ENCODE peak calls at places on chromosome 21, in five cellular contexts. O, Q, D, M and K are unnamed samples.
A peak's percentile ranks its signal among the peaks of the same experiment; 100 is the strongest.

GRCh38 chr21:32524010-32524719 is 61.2 kb downstream of the TCP10L start:
- DNase-seq in O (no peak), Q (no peak), D (no peak), M (no peak), K (no peak)

GRCh38 chr21:46063227-46063626 is 34.7 kb upstream of the COL6A2 start:
- DNase-seq in O (no peak), Q (no peak), D (peak; percentile 68), M (no peak), K (no peak)

GRCh38 chr21:36015096-36015495 is 45.2 kb downstream of the SETD4 start:
- DNase-seq in O (no peak), Q (no peak), D (no peak), M (no peak), K (no peak)

GRCh38 chr21:31682625-31683024 is 23.1 kb downstream of the SOD1 start:
- DNase-seq in O (no peak), Q (no peak), D (no peak), M (no peak), K (no peak)

GRCh38 chr21:33231526-33231925 is 1.8 kb downstream of the IFNAR2 start:
- DNase-seq in O (no peak), Q (no peak), D (no peak), M (no peak), K (no peak)

GRCh38 chr21:33403128-33403785 is at the start of gene IFNGR2:
- DNase-seq in O (no peak), Q (peak; percentile 58), D (peak; percentile 80), M (no peak), K (no peak)

GRCh38 chr21:35559881-35560280 is 500.4 kb downstream of the SETD4 start:
- DNase-seq in O (no peak), Q (no peak), D (no peak), M (no peak), K (no peak)

GRCh38 chr21:17352937-17353655 is 159.7 kb upstream of the CXADR start:
- DNase-seq in O (no peak), Q (no peak), D (no peak), M (no peak), K (no peak)

GRCh38 chr21:26546698-26547097 is 26.4 kb downstream of the CYYR1 start:
- DNase-seq in O (no peak), Q (no peak), D (no peak), M (no peak), K (no peak)

GRCh38 chr21:16908087-16908486 is 604.8 kb upstream of the CXADR start:
- DNase-seq in O (no peak), Q (no peak), D (no peak), M (no peak), K (no peak)

GRCh38 chr21:14451520-14451919 is 68.6 kb upstream of the HSPA13 start:
- DNase-seq in O (no peak), Q (no peak), D (no peak), M (no peak), K (no peak)

GRCh38 chr21:29208666-29209059 is 78.2 kb downstream of the MAP3K7CL start:
- DNase-seq in O (no peak), Q (no peak), D (no peak), M (no peak), K (no peak)

GRCh38 chr21:15667010-15667409 is 62.8 kb upstream of the USP25 start:
- DNase-seq in O (no peak), Q (no peak), D (no peak), M (no peak), K (no peak)

GRCh38 chr21:24658016-24658415 is 949.3 kb downstream of the MRPL39 start:
- DNase-seq in O (no peak), Q (no peak), D (no peak), M (no peak), K (no peak)

GRCh38 chr21:20943476-20944085 is 54.6 kb upstream of the NCAM2 start:
- DNase-seq in O (no peak), Q (no peak), D (no peak), M (no peak), K (no peak)

GRCh38 chr21:17454315-17455027 is 58.4 kb upstream of the CXADR start:
- DNase-seq in O (peak; percentile 57), Q (peak; percentile 89), D (peak; percentile 52), M (peak; percentile 96), K (peak; percentile 89)

GRCh38 chr21:32392299-32392879 is 423 bp downstream of the URB1 start:
- DNase-seq in O (no peak), Q (no peak), D (peak; percentile 34), M (no peak), K (no peak)

GRCh38 chr21:45987121-45987711 is 5.6 kb downstream of the COL6A1 start:
- DNase-seq in O (no peak), Q (no peak), D (no peak), M (no peak), K (no peak)

GRCh38 chr21:19683492-19683891 is 1279.9 kb upstream of the TMPRSS15 start:
- DNase-seq in O (no peak), Q (no peak), D (no peak), M (no peak), K (no peak)

GRCh38 chr21:29384608-29385359 is 86.1 kb downstream of the BACH1 start:
- DNase-seq in O (no peak), Q (no peak), D (no peak), M (no peak), K (no peak)

GRCh38 chr21:32096411-32096810 is 182.4 kb downstream of the MIS18A start:
- DNase-seq in O (peak; percentile 10), Q (peak; percentile 82), D (peak; percentile 65), M (no peak), K (peak; percentile 28)

GRCh38 chr21:24076179-24076578 is 1531.1 kb downstream of the MRPL39 start:
- DNase-seq in O (no peak), Q (no peak), D (no peak), M (no peak), K (no peak)

GRCh38 chr21:40231979-40232378 is 364.7 kb downstream of the PCP4 start:
- DNase-seq in O (no peak), Q (no peak), D (no peak), M (no peak), K (no peak)

GRCh38 chr21:29465528-29465927 is 166.8 kb downstream of the BACH1 start:
- DNase-seq in O (no peak), Q (no peak), D (no peak), M (no peak), K (no peak)

GRCh38 chr21:45992311-45993209 is 11.0 kb downstream of the COL6A1 start:
- DNase-seq in O (no peak), Q (no peak), D (no peak), M (no peak), K (no peak)

GRCh38 chr21:42337830-42338729 is 12.7 kb downstream of the TFF2 start:
- DNase-seq in O (peak; percentile 5), Q (peak; percentile 94), D (peak; percentile 65), M (peak; percentile 15), K (no peak)
- TF ChIP-seq CTCF in O (peak; percentile 43), Q (peak; percentile 83), D (peak; percentile 88), M (no peak), K (peak; percentile 34)

GRCh38 chr21:37064841-37065240 is 8.0 kb downstream of the PIGP start:
- DNase-seq in O (no peak), Q (no peak), D (no peak), M (no peak), K (no peak)

GRCh38 chr21:37061926-37062591 is 10.8 kb downstream of the PIGP start:
- DNase-seq in O (no peak), Q (no peak), D (no peak), M (no peak), K (no peak)

GRCh38 chr21:37060296-37060695 is 12.6 kb downstream of the PIGP start:
- DNase-seq in O (peak; percentile 78), Q (peak; percentile 80), D (no peak), M (peak; percentile 83), K (peak; percentile 82)

GRCh38 chr21:37063433-37063832 is 9.4 kb downstream of the PIGP start:
- DNase-seq in O (no peak), Q (no peak), D (no peak), M (no peak), K (no peak)

GRCh38 chr21:37062592-37062933 is 10.3 kb downstream of the PIGP start:
- DNase-seq in O (no peak), Q (no peak), D (no peak), M (no peak), K (no peak)
- TF ChIP-seq REST in O (no peak), Q (no peak), D (no peak), M (no peak), K (no peak)

GRCh38 chr21:28193189-28193588 is 799.5 kb downstream of the LTN1 start:
- DNase-seq in O (no peak), Q (peak; percentile 48), D (no peak), M (no peak), K (no peak)
- TF ChIP-seq CTCF in O (no peak), Q (peak; percentile 57), D (no peak), M (no peak), K (no peak)

GRCh38 chr21:42153746-42154145 is 65.2 kb upstream of the ABCG1 start:
- DNase-seq in O (no peak), Q (no peak), D (no peak), M (no peak), K (no peak)
- TF ChIP-seq REST in O (no peak), Q (no peak), D (no peak), M (no peak), K (no peak)

GRCh38 chr21:34510148-34511142 is 1.6 kb downstream of the KCNE1 start:
- DNase-seq in O (peak; percentile 13), Q (peak; percentile 81), D (peak; percentile 61), M (no peak), K (peak; percentile 18)
- TF ChIP-seq CTCF in O (peak; percentile 32), Q (peak; percentile 96), D (peak; percentile 86), M (peak; percentile 73), K (peak; percentile 70)

GRCh38 chr21:44962481-44962966 is 22.7 kb downstream of the SLX9 start:
- DNase-seq in O (no peak), Q (no peak), D (no peak), M (no peak), K (no peak)
- TF ChIP-seq REST in O (no peak), Q (no peak), D (no peak), M (no peak), K (no peak)

DNA sequence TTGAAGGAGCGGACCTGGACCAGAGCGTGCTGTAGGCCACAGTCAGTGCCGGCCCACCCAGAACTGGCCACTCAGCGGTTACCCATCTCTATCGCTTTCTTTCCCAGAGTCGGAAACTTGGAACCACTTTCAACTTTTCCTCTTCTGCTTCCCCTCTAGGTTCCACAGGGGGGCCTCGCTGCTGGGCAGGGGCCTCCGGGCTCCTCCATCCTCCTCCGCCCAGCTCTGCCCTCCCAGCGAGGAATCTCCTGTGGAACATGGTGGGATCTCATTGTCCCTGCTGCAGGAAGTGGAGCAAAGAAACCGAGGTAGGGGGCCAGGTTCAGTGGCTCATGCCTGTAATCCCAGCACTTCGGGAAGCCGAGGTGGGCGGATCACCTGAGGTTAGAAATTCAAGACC is 139.2 kb downstream of the ETS2 start:
- DNase-seq in O (no peak), Q (peak; percentile 56), D (no peak), M (no peak), K (no peak)
- TF ChIP-seq CTCF in O (no peak), Q (peak; percentile 55), D (no peak), M (no peak), K (no peak)